ENCODE peak calls at places on chromosomes 16 and 17, in four cellular contexts. One of them, this sample, is unnamed.

GRCh38 chr16:67395458-67396158 is 2.3 kb upstream of the TPPP3 start:
- DNase-seq in thoracic aorta: no peak
- DNase-seq in body of pancreas: peak; percentile 90
- DNase-seq in gastrocnemius medialis: no peak
- DNase-seq in this sample: no peak

GRCh38 chr17:28874750-28875149 is 19.9 kb downstream of the ERAL1 start:
- DNase-seq in thoracic aorta: no peak
- DNase-seq in body of pancreas: no peak
- DNase-seq in gastrocnemius medialis: no peak
- DNase-seq in this sample: no peak

GRCh38 chr17:33667052-33667509 is 374.0 kb upstream of the ASIC2 start:
- DNase-seq in thoracic aorta: no peak
- DNase-seq in body of pancreas: no peak
- DNase-seq in gastrocnemius medialis: no peak
- DNase-seq in this sample: no peak

GRCh38 chr17:57332501-57332900 is 76.2 kb downstream of the MSI2 start:
- DNase-seq in thoracic aorta: no peak
- DNase-seq in body of pancreas: no peak
- DNase-seq in gastrocnemius medialis: no peak
- DNase-seq in this sample: no peak

GRCh38 chr16:78877114-78877513 is 723.4 kb downstream of the MAF start:
- DNase-seq in thoracic aorta: no peak
- DNase-seq in body of pancreas: no peak
- DNase-seq in gastrocnemius medialis: no peak
- DNase-seq in this sample: no peak

GRCh38 chr16:70594569-70594968 is 51.8 kb upstream of the IL34 start:
- DNase-seq in thoracic aorta: no peak
- DNase-seq in body of pancreas: peak; percentile 79
- DNase-seq in gastrocnemius medialis: no peak
- DNase-seq in this sample: no peak

GRCh38 chr17:36547776-36548175 is 3.1 kb downstream of the GGNBP2 start:
- DNase-seq in thoracic aorta: no peak
- DNase-seq in body of pancreas: no peak
- DNase-seq in gastrocnemius medialis: no peak
- DNase-seq in this sample: no peak

GRCh38 chr17:42421479-42422332 is 1.4 kb downstream of the CAVIN1 start:
- DNase-seq in thoracic aorta: no peak
- DNase-seq in body of pancreas: no peak
- DNase-seq in gastrocnemius medialis: peak; percentile 62
- DNase-seq in this sample: no peak

GRCh38 chr17:30130121-30130520 is 13.5 kb downstream of the NSRP1 start:
- DNase-seq in thoracic aorta: no peak
- DNase-seq in body of pancreas: no peak
- DNase-seq in gastrocnemius medialis: no peak
- DNase-seq in this sample: no peak

GRCh38 chr17:66373079-66373478 is 70.7 kb downstream of the PRKCA start:
- DNase-seq in thoracic aorta: no peak
- DNase-seq in body of pancreas: no peak
- DNase-seq in gastrocnemius medialis: no peak
- DNase-seq in this sample: no peak

GRCh38 chr16:28202147-28202746 is 9.5 kb downstream of the XPO6 start:
- DNase-seq in thoracic aorta: no peak
- DNase-seq in body of pancreas: no peak
- DNase-seq in gastrocnemius medialis: no peak
- DNase-seq in this sample: no peak

GRCh38 chr17:11996722-11997146 is 541 bp downstream of the ZNF18 start:
- DNase-seq in thoracic aorta: peak; percentile 12
- DNase-seq in body of pancreas: peak; percentile 55
- DNase-seq in gastrocnemius medialis: peak; percentile 37
- DNase-seq in this sample: peak; percentile 73

GRCh38 chr16:12145918-12146317 is 169.4 kb downstream of the SNX29 start:
- DNase-seq in thoracic aorta: no peak
- DNase-seq in body of pancreas: no peak
- DNase-seq in gastrocnemius medialis: no peak
- DNase-seq in this sample: no peak

GRCh38 chr16:87840462-87840978 is 28.8 kb downstream of the SLC7A5 start:
- DNase-seq in thoracic aorta: no peak
- DNase-seq in body of pancreas: no peak
- DNase-seq in gastrocnemius medialis: no peak
- DNase-seq in this sample: no peak

GRCh38 chr16:12089492-12090161 is 113.1 kb downstream of the SNX29 start:
- DNase-seq in thoracic aorta: peak; percentile 40
- DNase-seq in body of pancreas: no peak
- DNase-seq in gastrocnemius medialis: no peak
- DNase-seq in this sample: no peak

GRCh38 chr16:105521-105920 is 27.5 kb downstream of the MPG start:
- DNase-seq in thoracic aorta: no peak
- DNase-seq in body of pancreas: no peak
- DNase-seq in gastrocnemius medialis: no peak
- DNase-seq in this sample: no peak

GRCh38 chr17:78414178-78415162 is 36.0 kb downstream of the PGS1 start:
- DNase-seq in thoracic aorta: no peak
- DNase-seq in body of pancreas: no peak
- DNase-seq in gastrocnemius medialis: peak; percentile 39
- DNase-seq in this sample: no peak

GRCh38 chr17:71071837-71072236 is 902.5 kb downstream of the KCNJ2 start:
- DNase-seq in thoracic aorta: no peak
- DNase-seq in body of pancreas: no peak
- DNase-seq in gastrocnemius medialis: no peak
- DNase-seq in this sample: no peak

GRCh38 chr16:79497951-79498350 is 102.6 kb downstream of the MAF start:
- DNase-seq in thoracic aorta: no peak
- DNase-seq in body of pancreas: no peak
- DNase-seq in gastrocnemius medialis: no peak
- DNase-seq in this sample: no peak

GRCh38 chr16:71421911-71422310 is 19.9 kb downstream of the TLE7 start:
- DNase-seq in thoracic aorta: no peak
- DNase-seq in body of pancreas: peak; percentile 33
- DNase-seq in gastrocnemius medialis: no peak
- DNase-seq in this sample: no peak

GRCh38 chr16:11319529-11320146 is 25.6 kb upstream of the RMI2 start:
- DNase-seq in thoracic aorta: no peak
- DNase-seq in body of pancreas: peak; percentile 39
- DNase-seq in gastrocnemius medialis: no peak
- DNase-seq in this sample: no peak

GRCh38 chr16:81796035-81796434 is 16.9 kb downstream of the PLCG2 start:
- DNase-seq in thoracic aorta: no peak
- DNase-seq in body of pancreas: no peak
- DNase-seq in gastrocnemius medialis: no peak
- DNase-seq in this sample: no peak

GRCh38 chr17:57675988-57676387 is 69.1 kb downstream of the CCDC182 start:
- DNase-seq in thoracic aorta: no peak
- DNase-seq in body of pancreas: no peak
- DNase-seq in gastrocnemius medialis: no peak
- DNase-seq in this sample: peak; percentile 49

GRCh38 chr17:36602924-36603384 is 1.6 kb downstream of the MRM1 start:
- DNase-seq in thoracic aorta: no peak
- DNase-seq in body of pancreas: peak; percentile 74
- DNase-seq in gastrocnemius medialis: peak; percentile 49
- DNase-seq in this sample: no peak

GRCh38 chr16:56673916-56674315 is 4.3 kb downstream of the MT1H start:
- DNase-seq in thoracic aorta: no peak
- DNase-seq in body of pancreas: peak; percentile 68
- DNase-seq in gastrocnemius medialis: peak; percentile 54
- DNase-seq in this sample: peak; percentile 69

GRCh38 chr16:71387045-71387871 is 28.7 kb downstream of the CALB2 start:
- DNase-seq in thoracic aorta: no peak
- DNase-seq in body of pancreas: no peak
- DNase-seq in gastrocnemius medialis: no peak
- DNase-seq in this sample: no peak

GRCh38 chr16:12159028-12159427 is 182.5 kb downstream of the SNX29 start:
- DNase-seq in thoracic aorta: no peak
- DNase-seq in body of pancreas: no peak
- DNase-seq in gastrocnemius medialis: no peak
- DNase-seq in this sample: no peak

GRCh38 chr16:25012525-25012991 is 2.6 kb downstream of the ARHGAP17 start:
- DNase-seq in thoracic aorta: no peak
- DNase-seq in body of pancreas: no peak
- DNase-seq in gastrocnemius medialis: no peak
- DNase-seq in this sample: no peak

GRCh38 chr16:640614-641013 is 1.0 kb upstream of the MCRIP2 start:
- DNase-seq in thoracic aorta: no peak
- DNase-seq in body of pancreas: no peak
- DNase-seq in gastrocnemius medialis: no peak
- DNase-seq in this sample: no peak

DNA sequence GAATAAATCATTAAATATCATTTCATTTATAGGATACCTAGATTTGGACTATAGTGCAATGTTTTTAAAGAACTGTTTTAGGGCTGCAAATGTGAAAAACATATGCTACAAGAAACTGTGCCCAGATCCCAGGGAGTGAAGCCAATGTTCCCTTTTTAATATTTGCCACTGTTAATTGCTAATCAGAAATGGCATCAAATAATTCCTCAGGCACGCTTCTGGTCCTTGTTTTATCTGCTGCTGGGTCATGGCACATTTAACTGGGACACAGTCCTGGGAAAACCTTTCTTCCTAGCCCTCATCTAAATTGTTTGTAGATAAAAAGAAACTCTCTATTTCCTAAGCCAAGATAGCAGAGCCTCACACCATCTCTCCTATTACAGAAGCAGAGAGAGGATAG is 79.3 kb upstream of the CNTNAP4 start:
- DNase-seq in thoracic aorta: no peak
- DNase-seq in body of pancreas: no peak
- DNase-seq in gastrocnemius medialis: no peak
- DNase-seq in this sample: no peak
- TF ChIP-seq CTCF in thoracic aorta: no peak
- TF ChIP-seq CTCF in body of pancreas: no peak
- TF ChIP-seq CTCF in gastrocnemius medialis: no peak
- TF ChIP-seq CTCF in this sample: no peak

GRCh38 chr17:9837551-9838471 is 12.1 kb downstream of the GLP2R start:
- DNase-seq in thoracic aorta: no peak
- DNase-seq in body of pancreas: peak; percentile 27
- DNase-seq in gastrocnemius medialis: peak; percentile 58
- DNase-seq in this sample: peak; percentile 80
- H3K4me1 ChIP-seq in thoracic aorta: no peaks in the 10 kb centered on the region
- H3K4me1 ChIP-seq in body of pancreas: no peaks in the 10 kb centered on the region
- H3K4me1 ChIP-seq in gastrocnemius medialis: peaks cover 35% of the 10 kb centered on the region
- H3K4me1 ChIP-seq in this sample: no peaks in the 10 kb centered on the region

GRCh38 chr17:22516861-22517636 is 824.7 kb downstream of the KCNJ18 start:
- DNase-seq in thoracic aorta: no peak
- DNase-seq in body of pancreas: no peak
- DNase-seq in gastrocnemius medialis: no peak
- DNase-seq in this sample: no peak

GRCh38 chr17:22518185-22518584 is 825.9 kb downstream of the KCNJ18 start:
- DNase-seq in thoracic aorta: no peak
- DNase-seq in body of pancreas: no peak
- DNase-seq in gastrocnemius medialis: no peak
- DNase-seq in this sample: no peak

GRCh38 chr17:22514767-22515320 is 822.5 kb downstream of the KCNJ18 start:
- DNase-seq in thoracic aorta: no peak
- DNase-seq in body of pancreas: no peak
- DNase-seq in gastrocnemius medialis: no peak
- DNase-seq in this sample: no peak

GRCh38 chr17:22515599-22515998 is 823.3 kb downstream of the KCNJ18 start:
- DNase-seq in thoracic aorta: no peak
- DNase-seq in body of pancreas: no peak
- DNase-seq in gastrocnemius medialis: no peak
- DNase-seq in this sample: no peak

DNA sequence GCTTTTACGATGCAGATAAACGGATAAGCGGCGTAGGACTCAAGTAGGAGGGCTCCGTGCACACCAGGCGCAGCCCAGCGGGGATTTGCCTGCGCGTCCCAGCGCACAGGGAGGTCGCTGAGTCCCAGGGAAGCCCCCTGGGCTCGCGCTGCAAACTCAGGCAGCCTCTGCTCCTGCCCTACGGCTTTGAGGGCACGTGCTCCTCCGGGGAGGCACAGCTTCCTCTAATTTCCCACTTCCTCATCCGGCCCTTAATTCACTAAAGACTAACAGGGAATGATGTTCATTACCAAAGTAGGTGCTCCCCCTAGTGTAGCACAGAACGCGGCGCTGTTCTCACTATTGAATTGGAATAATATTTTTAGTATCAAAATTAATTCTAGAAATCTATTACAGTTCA is 825.4 kb downstream of the KCNJ18 start:
- DNase-seq in thoracic aorta: no peak
- DNase-seq in body of pancreas: no peak
- DNase-seq in gastrocnemius medialis: no peak
- DNase-seq in this sample: no peak
- TF ChIP-seq CTCF in thoracic aorta: no peak
- TF ChIP-seq CTCF in body of pancreas: no peak
- TF ChIP-seq CTCF in gastrocnemius medialis: no peak
- TF ChIP-seq CTCF in this sample: no peak

DNA sequence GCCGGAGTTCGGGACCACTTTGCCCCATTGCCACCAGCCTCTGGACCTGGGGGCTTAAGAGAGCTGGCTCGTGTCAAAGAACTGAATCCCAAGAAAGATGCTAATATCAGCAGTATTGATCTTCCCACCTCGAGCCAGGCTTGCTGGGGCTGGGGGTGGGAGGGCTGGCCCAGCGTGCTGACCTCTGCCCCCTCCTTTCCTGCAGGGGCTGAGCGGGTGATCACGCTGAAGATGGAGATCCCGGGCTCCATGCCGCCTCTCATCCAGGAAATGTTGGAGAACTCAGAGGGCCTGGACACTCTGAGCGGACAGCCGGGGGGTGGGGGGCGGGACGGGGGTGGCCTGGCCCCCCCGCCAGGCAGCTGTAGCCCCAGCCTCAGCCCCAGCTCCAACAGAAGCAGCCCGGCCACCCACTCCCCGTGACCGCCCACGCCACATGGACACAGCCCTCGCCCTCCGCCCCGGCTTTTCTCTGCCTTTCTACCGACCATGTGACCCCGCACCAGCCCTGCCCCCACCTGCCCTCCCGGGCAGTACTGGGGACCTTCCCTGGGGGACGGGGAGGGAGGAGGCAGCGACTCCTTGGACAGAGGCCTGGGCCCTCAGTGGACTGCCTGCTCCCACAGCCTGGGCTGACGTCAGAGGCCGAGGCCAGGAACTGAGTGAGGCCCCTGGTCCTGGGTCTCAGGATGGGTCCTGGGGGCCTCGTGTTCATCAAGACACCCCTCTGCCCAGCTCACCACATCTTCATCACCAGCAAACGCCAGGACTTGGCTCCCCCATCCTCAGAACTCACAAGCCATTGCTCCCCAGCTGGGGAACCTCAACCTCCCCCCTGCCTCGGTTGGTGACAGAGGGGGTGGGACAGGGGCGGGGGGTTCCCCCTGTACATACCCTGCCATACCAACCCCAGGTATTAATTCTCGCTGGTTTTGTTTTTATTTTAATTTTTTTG is 8.5 kb downstream of the GJD3 start:
- DNase-seq in thoracic aorta: no peak
- DNase-seq in body of pancreas: no peak
- DNase-seq in gastrocnemius medialis: peak; percentile 47
- DNase-seq in this sample: no peak
- H3K4me1 ChIP-seq in thoracic aorta: no peaks in the 10 kb centered on the region
- H3K4me1 ChIP-seq in body of pancreas: peaks cover 12% of the 10 kb centered on the region
- H3K4me1 ChIP-seq in gastrocnemius medialis: peaks cover 10% of the 10 kb centered on the region
- H3K4me1 ChIP-seq in this sample: peaks cover 30% of the 10 kb centered on the region